ENCODE peak calls at places on chromosomes 13 and 19, in six cellular contexts. X, V, J, Q, Z and U are unnamed samples. For H3K79me1, the result is how much of the 10 kb centered on the place peaks cover.

GRCh38 chr13:90428522-90429210 is 918.8 kb upstream of the MIR17HG start:
- DNase-seq in J (no peak), X (no peak), V (no peak), Q (no peak), Z (no peak), U (no peak)

GRCh38 chr13:76307157-76307556 is 579.0 kb downstream of the KCTD12 start:
- DNase-seq in V (peak), X (no peak), Q (no peak), J (no peak), Z (peak), U (peak)

GRCh38 chr19:15378529-15379082 is 981 bp downstream of the AKAP8 start:
- DNase-seq in Q (no peak), Z (peak), X (peak), V (peak), J (no peak), U (peak)

GRCh38 chr19:49327878-49328544 is 3.0 kb upstream of the SLC6A16 start:
- DNase-seq in Q (peak), Z (no peak), X (no peak), J (no peak), V (peak), U (peak)

GRCh38 chr19:9952276-9952675 is 16.0 kb upstream of the OLFM2 start:
- DNase-seq in X (no peak), Z (no peak), V (no peak), Q (no peak), J (no peak), U (no peak)

GRCh38 chr13:41111454-41111853 is 21.1 kb downstream of the KBTBD6 start:
- DNase-seq in Q (no peak), Z (no peak), X (no peak), J (no peak), V (peak), U (peak)

GRCh38 chr19:38141108-38141507 is 82.9 kb downstream of the DPF1 start:
- DNase-seq in J (no peak), V (no peak), Q (no peak), X (no peak), Z (no peak), U (no peak)

GRCh38 chr19:7871530-7872305 is 2.5 kb downstream of the PRR36 start:
- DNase-seq in Z (peak), J (peak), X (peak), V (peak), Q (peak), U (peak)

GRCh38 chr13:49022472-49023144 is 46.9 kb downstream of the FNDC3A start:
- DNase-seq in Q (no peak), Z (no peak), J (no peak), X (no peak), V (peak), U (no peak)

GRCh38 chr13:113848431-113849260 is 15.2 kb downstream of the GAS6 start:
- DNase-seq in V (no peak), Q (peak), Z (no peak), J (peak), X (no peak), U (no peak)

GRCh38 chr13:45873491-45874360 is 22.2 kb upstream of the SIAH3 start:
- DNase-seq in V (no peak), Z (no peak), Q (no peak), X (no peak), J (no peak), U (peak)

GRCh38 chr13:41177616-41178015 is 16.8 kb downstream of the KBTBD7 start:
- DNase-seq in Q (no peak), J (no peak), Z (no peak), V (no peak), X (no peak), U (peak)

GRCh38 chr19:3665681-3666544 is 34.4 kb downstream of the PIP5K1C start:
- DNase-seq in Q (peak), Z (no peak), J (peak), X (peak), V (no peak), U (peak)

GRCh38 chr13:92719868-92720267 is 506.7 kb upstream of the GPC6 start:
- DNase-seq in J (no peak), Q (peak), V (no peak), X (peak), Z (no peak), U (no peak)

GRCh38 chr13:44679602-44680001 is 103.5 kb upstream of the TSC22D1 start:
- DNase-seq in Q (no peak), X (no peak), J (no peak), Z (no peak), V (peak), U (peak)

GRCh38 chr13:34698953-34699352 is 243.1 kb upstream of the NBEA start:
- DNase-seq in V (no peak), Z (no peak), Q (no peak), J (no peak), X (no peak), U (no peak)

GRCh38 chr19:44689290-44690130 is 9.4 kb upstream of the CEACAM16 start:
- DNase-seq in Q (peak), V (peak), Z (peak), X (peak), J (peak), U (peak)

GRCh38 chr13:60398438-60398891 is 1.4 kb downstream of the TDRD3 start:
- DNase-seq in Q (no peak), V (no peak), J (no peak), Z (no peak), X (no peak), U (peak)

GRCh38 chr19:34851277-34851804 is 75.4 kb upstream of the ZNF30 start:
- DNase-seq in V (no peak), Z (no peak), X (no peak), J (no peak), Q (peak), U (no peak)

GRCh38 chr13:50326746-50327145 is 311.5 kb downstream of the KCNRG start:
- DNase-seq in Q (no peak), J (no peak), Z (no peak), V (no peak), X (no peak), U (no peak)

GRCh38 chr19:45497791-45498190 is 452 bp upstream of the PPM1N start:
- DNase-seq in Q (peak), J (peak), V (no peak), X (no peak), Z (no peak), U (no peak)

GRCh38 chr19:51439021-51439465 is 19.2 kb downstream of the SIGLEC8 start:
- DNase-seq in X (no peak), Q (peak), J (no peak), V (no peak), Z (no peak), U (no peak)

GRCh38 chr19:1210227-1210538 is 4.6 kb downstream of the STK11 start:
- DNase-seq in X (no peak), J (no peak), Q (no peak), Z (no peak), V (no peak), U (no peak)

GRCh38 chr13:71067164-71067815 is 799.7 kb downstream of the DACH1 start:
- DNase-seq in Q (no peak), V (no peak), X (no peak), Z (no peak), J (no peak), U (peak)

GRCh38 chr13:20942938-20943518 is 40.5 kb upstream of the XPO4 start:
- DNase-seq in J (no peak), V (no peak), X (no peak), Q (no peak), Z (peak), U (no peak)
- H2AFZ ChIP-seq in J (no peak), V (peak), X (peak), Q (no peak), Z (no peak), U (no peak)

DNA sequence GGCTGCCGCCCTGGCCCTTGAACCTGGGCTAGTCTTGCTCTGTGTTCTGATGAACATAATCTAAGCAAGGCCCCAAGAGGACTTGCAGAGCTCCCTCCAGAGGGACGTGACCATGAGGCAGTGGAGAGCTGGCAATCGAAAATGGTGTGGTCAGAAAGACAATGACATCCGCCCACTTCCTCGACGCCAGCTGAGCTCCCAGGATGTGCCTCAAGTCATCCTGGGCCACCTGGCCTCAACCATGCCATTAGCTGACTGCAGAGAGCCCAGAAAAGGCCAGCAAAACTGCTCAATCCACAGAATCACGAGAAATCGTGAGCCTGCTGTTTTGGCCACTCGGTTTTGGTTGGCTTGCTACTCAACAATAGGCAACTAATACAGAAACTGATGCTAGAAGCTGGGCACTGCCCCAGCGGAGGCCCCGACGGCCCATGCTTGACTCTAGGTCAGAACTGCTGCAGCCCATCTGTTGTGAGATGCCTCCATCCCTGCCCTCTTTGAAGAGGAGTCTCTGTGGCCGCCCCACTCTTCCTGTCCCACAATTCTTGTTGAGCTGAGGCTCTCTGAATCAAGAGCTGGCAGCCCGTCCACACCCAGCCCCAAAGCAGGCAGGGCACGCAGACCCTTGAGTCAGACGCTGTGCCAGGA is 53.3 kb downstream of the STK24 start:
- DNase-seq in Q (no peak), V (no peak), J (no peak), Z (no peak), X (no peak), U (no peak)
- H3K79me1 ChIP-seq in Q (under half), V (half or more), J (half or more), Z (under half), X (under half), U (half or more)

GRCh38 chr19:13284929-13285928 is 135.0 kb downstream of the IER2 start:
- DNase-seq in V (no peak), X (no peak), Z (no peak), Q (no peak), J (no peak), U (no peak)

GRCh38 chr19:13283871-13284270 is 133.7 kb downstream of the IER2 start:
- DNase-seq in Z (no peak), Q (no peak), V (no peak), J (no peak), X (no peak), U (no peak)

GRCh38 chr19:13282486-13283065 is 132.4 kb downstream of the IER2 start:
- DNase-seq in Z (no peak), Q (no peak), J (no peak), X (no peak), V (no peak), U (no peak)

GRCh38 chr19:13277104-13277809 is 127.0 kb downstream of the IER2 start:
- DNase-seq in J (peak), X (peak), V (peak), Z (peak), Q (peak), U (peak)

GRCh38 chr19:13281567-13282291 is 131.5 kb downstream of the IER2 start:
- DNase-seq in Q (no peak), Z (no peak), X (no peak), J (no peak), V (no peak), U (no peak)
- H2AFZ ChIP-seq in Q (no peak), Z (no peak), X (peak), J (no peak), V (no peak), U (no peak)

GRCh38 chr19:19482785-19483625 is 32.3 kb downstream of the TSSK6 start:
- DNase-seq in J (no peak), X (no peak), V (peak), Q (no peak), Z (no peak), U (no peak)

GRCh38 chr19:19474950-19475781 is 40.2 kb downstream of the TSSK6 start:
- DNase-seq in J (peak), Z (peak), Q (peak), X (no peak), V (no peak), U (no peak)

GRCh38 chr19:19475845-19476828 is 39.2 kb downstream of the TSSK6 start:
- DNase-seq in Q (peak), X (no peak), V (no peak), Z (peak), J (no peak), U (peak)

GRCh38 chr19:19480688-19481087 is 34.7 kb downstream of the TSSK6 start:
- DNase-seq in Z (no peak), J (no peak), Q (no peak), X (no peak), V (no peak), U (no peak)

GRCh38 chr19:19477705-19478383 is 37.5 kb downstream of the TSSK6 start:
- DNase-seq in J (no peak), Z (no peak), Q (no peak), V (no peak), X (no peak), U (no peak)
- H3K79me1 ChIP-seq in J (under half), Z (under half), Q (under half), V (under half), X (under half), U (under half)

DNA sequence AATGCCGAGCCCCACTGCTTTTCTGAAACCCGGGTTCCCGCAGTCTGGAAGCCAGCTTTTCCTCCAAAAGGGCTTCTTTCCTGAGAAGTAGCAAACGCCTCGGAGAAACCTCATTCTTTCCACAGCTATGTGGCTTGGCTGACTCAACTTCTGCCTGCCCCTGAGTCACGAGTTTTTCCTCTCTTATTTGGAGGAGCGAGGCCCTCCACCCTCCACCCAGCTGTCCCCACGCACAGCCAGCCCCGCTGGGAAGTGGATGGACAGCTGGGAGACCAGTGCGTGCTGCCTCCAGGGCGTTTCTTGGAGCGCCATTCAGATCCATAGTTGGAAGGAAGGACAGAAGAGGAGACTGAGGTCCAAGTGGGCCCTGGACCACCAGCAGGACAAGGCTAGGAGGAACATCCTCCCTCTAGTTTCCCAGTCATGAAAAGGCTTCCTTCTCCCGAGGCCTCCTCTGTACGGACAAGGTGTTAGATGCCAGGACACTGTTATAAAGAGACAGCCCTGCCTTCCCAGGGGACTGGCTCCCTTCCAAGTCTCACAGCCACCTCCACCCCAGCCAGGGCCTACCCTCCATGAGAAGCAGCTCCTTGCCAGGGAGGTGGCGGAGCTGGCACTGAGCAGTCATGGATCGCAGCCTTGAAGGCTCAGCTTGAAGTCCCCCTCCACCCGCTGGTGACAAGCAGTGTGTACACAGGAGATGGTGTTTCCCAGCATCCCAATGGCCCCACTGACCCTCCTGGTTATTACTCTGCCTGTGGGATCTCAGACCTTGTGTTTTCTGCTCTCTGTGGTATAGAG is 2.5 kb upstream of the PLEKHF1 start:
- DNase-seq in Z (peak), X (no peak), J (no peak), V (peak), Q (no peak), U (peak)
- H2AFZ ChIP-seq in Z (peak), X (no peak), J (no peak), V (peak), Q (no peak), U (peak)

GRCh38 chr19:16593181-16593580 is 21.0 kb upstream of the SLC35E1 start:
- DNase-seq in X (no peak), J (no peak), Z (no peak), Q (no peak), V (no peak), U (no peak)

GRCh38 chr19:16594131-16594586 is 21.9 kb upstream of the SLC35E1 start:
- DNase-seq in Z (no peak), X (no peak), V (no peak), Q (no peak), J (no peak), U (no peak)

GRCh38 chr19:16596399-16596798 is 24.2 kb upstream of the SLC35E1 start:
- DNase-seq in V (no peak), J (no peak), Q (no peak), Z (peak), X (no peak), U (no peak)

GRCh38 chr19:16595097-16595496 is 22.9 kb upstream of the SLC35E1 start:
- DNase-seq in Q (no peak), Z (no peak), X (no peak), J (no peak), V (no peak), U (no peak)

DNA sequence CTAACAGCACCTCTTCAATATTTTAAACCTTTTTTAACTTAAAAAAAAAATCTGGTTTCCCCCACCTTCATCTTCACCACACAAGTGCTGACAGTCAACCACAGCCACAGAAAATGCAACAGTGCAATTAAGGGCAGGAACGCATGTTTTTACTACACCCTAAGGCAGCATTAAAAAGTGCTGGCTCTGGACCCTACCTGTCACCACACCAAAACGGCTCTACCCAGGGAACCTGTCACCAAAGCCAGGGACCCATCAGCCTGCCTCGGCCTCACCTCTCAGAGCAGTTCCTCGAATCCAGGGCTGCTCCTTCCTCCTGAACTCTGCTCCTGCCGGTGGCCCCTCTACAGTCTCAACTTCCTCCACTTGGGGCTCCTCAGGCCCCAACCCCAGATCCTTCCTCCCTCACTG is 22.5 kb upstream of the SLC35E1 start:
- DNase-seq in V (no peak), J (no peak), Z (no peak), X (no peak), Q (no peak), U (no peak)
- H3K79me1 ChIP-seq in V (under half), J (under half), Z (under half), X (under half), Q (under half), U (under half)

GRCh38 chr19:28469544-28469943 is 743.4 kb downstream of the UQCRFS1 start:
- DNase-seq in V (no peak), X (no peak), J (no peak), Q (no peak), Z (no peak), U (no peak)

GRCh38 chr19:28465317-28466086 is 747.4 kb downstream of the UQCRFS1 start:
- DNase-seq in J (no peak), Z (no peak), V (no peak), Q (no peak), X (no peak), U (no peak)

GRCh38 chr19:28472111-28472510 is 740.8 kb downstream of the UQCRFS1 start:
- DNase-seq in X (no peak), J (no peak), Q (no peak), Z (peak), V (no peak), U (no peak)

GRCh38 chr19:28466107-28467045 is 746.6 kb downstream of the UQCRFS1 start:
- DNase-seq in V (peak), Q (peak), Z (peak), J (peak), X (peak), U (peak)

DNA sequence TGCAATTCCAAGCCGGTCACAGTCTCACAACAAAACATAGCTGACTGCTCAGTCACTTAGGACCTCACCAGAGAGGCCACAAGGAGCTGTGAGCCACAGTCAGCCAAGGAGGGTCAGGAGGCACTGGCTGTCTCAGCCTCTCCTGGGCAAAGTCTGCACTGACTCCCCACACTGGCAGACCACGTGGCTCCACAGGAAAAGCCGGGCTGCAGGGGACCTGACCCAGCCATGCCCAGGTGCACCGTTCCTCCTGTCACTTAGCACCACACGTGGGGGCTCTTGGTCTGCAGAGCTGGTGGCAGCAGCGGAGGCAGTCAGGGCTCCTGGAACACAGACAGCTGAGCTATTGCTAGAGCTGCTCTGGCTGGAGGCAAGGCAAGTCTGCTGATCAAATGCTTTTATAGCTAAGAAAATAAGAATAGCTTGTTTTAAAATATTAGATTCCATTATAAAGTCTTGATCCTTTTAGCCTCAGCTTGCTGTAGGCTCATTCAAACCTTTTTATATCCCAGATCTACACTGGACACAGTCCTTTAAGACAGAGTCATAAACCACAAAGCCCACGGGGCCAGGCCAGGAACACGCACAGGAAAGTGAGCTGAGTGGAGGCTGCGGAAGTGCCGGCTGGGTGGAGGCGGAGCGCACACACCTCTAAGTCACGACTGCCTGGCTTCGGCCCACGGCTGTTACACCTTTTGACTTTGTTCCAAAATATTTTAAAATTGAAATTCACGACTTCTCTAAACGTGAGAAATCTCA is 744.1 kb downstream of the UQCRFS1 start:
- DNase-seq in J (no peak), Z (no peak), Q (peak), X (no peak), V (no peak), U (peak)
- H2AFZ ChIP-seq in J (no peak), Z (no peak), Q (no peak), X (no peak), V (no peak), U (no peak)

GRCh38 chr19:5972355-5972731 is 5.6 kb downstream of the RANBP3 start:
- DNase-seq in Q (no peak), X (no peak), V (no peak), J (no peak), Z (no peak), U (no peak)
- H3K79me1 ChIP-seq in Q (under half), X (under half), V (under half), J (half or more), Z (under half), U (under half)